ENCODE peak calls at places on chromosomes 1 and 21, in five cellular contexts. One of them, this sample, is unnamed. For H3K4me1, the result is how much of the 10 kb centered on the place peaks cover.

GRCh38 chr1:87134625-87135024 is 194.1 kb upstream of the LMO4 start:
- DNase-seq in psoas muscle: no peak
- DNase-seq in fibroblast of lung: no peak
- DNase-seq in prostate gland: no peak
- DNase-seq in esophagus muscularis mucosa: no peak
- DNase-seq in this sample: no peak

GRCh38 chr1:121544500-121544899 is 359.7 kb downstream of the SRGAP2C start:
- DNase-seq in fibroblast of lung: no peak
- DNase-seq in psoas muscle: no peak
- DNase-seq in esophagus muscularis mucosa: no peak
- DNase-seq in prostate gland: no peak
- DNase-seq in this sample: no peak

GRCh38 chr1:158153781-158154444 is 26.8 kb upstream of the CD1D start:
- DNase-seq in fibroblast of lung: no peak
- DNase-seq in esophagus muscularis mucosa: no peak
- DNase-seq in prostate gland: no peak
- DNase-seq in psoas muscle: no peak
- DNase-seq in this sample: no peak

GRCh38 chr21:36917487-36918158 is 48.8 kb downstream of the HLCS start:
- DNase-seq in fibroblast of lung: peak
- DNase-seq in esophagus muscularis mucosa: no peak
- DNase-seq in prostate gland: peak
- DNase-seq in psoas muscle: no peak
- DNase-seq in this sample: no peak

GRCh38 chr21:19553930-19554615 is 1150.5 kb upstream of the TMPRSS15 start:
- DNase-seq in psoas muscle: no peak
- DNase-seq in fibroblast of lung: no peak
- DNase-seq in esophagus muscularis mucosa: no peak
- DNase-seq in prostate gland: no peak
- DNase-seq in this sample: no peak

GRCh38 chr21:41477641-41478318 is 30.2 kb downstream of the TMPRSS2 start:
- DNase-seq in fibroblast of lung: peak
- DNase-seq in psoas muscle: no peak
- DNase-seq in esophagus muscularis mucosa: no peak
- DNase-seq in prostate gland: no peak
- DNase-seq in this sample: no peak

GRCh38 chr1:154524881-154525280 is 22.7 kb upstream of the SHE start:
- DNase-seq in esophagus muscularis mucosa: no peak
- DNase-seq in prostate gland: no peak
- DNase-seq in fibroblast of lung: no peak
- DNase-seq in psoas muscle: no peak
- DNase-seq in this sample: no peak

GRCh38 chr1:153397056-153397923 is 6.4 kb upstream of the S100A8 start:
- DNase-seq in esophagus muscularis mucosa: no peak
- DNase-seq in fibroblast of lung: no peak
- DNase-seq in psoas muscle: no peak
- DNase-seq in prostate gland: no peak
- DNase-seq in this sample: no peak

GRCh38 chr21:37281993-37282392 is 14.9 kb upstream of the VPS26C start:
- DNase-seq in esophagus muscularis mucosa: no peak
- DNase-seq in prostate gland: peak
- DNase-seq in psoas muscle: no peak
- DNase-seq in fibroblast of lung: no peak
- DNase-seq in this sample: no peak

GRCh38 chr1:97901017-97901658 is 19.7 kb downstream of the DPYD start:
- DNase-seq in esophagus muscularis mucosa: no peak
- DNase-seq in fibroblast of lung: peak
- DNase-seq in prostate gland: no peak
- DNase-seq in psoas muscle: no peak
- DNase-seq in this sample: no peak

GRCh38 chr1:70994753-70995152 is 52.9 kb downstream of the PTGER3 start:
- DNase-seq in prostate gland: no peak
- DNase-seq in psoas muscle: no peak
- DNase-seq in fibroblast of lung: no peak
- DNase-seq in esophagus muscularis mucosa: no peak
- DNase-seq in this sample: no peak

GRCh38 chr1:152109998-152110294 is 5.3 kb downstream of the TCHH start:
- DNase-seq in esophagus muscularis mucosa: no peak
- DNase-seq in psoas muscle: no peak
- DNase-seq in prostate gland: no peak
- DNase-seq in fibroblast of lung: peak
- DNase-seq in this sample: no peak

GRCh38 chr1:22315315-22316078 is 136.2 kb upstream of the ZBTB40 start:
- DNase-seq in prostate gland: no peak
- DNase-seq in fibroblast of lung: no peak
- DNase-seq in psoas muscle: no peak
- DNase-seq in esophagus muscularis mucosa: no peak
- DNase-seq in this sample: no peak

GRCh38 chr1:113905435-113905861 is 322 bp downstream of the DCLRE1B start:
- DNase-seq in fibroblast of lung: no peak
- DNase-seq in prostate gland: peak
- DNase-seq in psoas muscle: no peak
- DNase-seq in esophagus muscularis mucosa: no peak
- DNase-seq in this sample: no peak

GRCh38 chr1:220235462-220235861 is 36.8 kb downstream of the RAB3GAP2 start:
- DNase-seq in esophagus muscularis mucosa: no peak
- DNase-seq in prostate gland: no peak
- DNase-seq in fibroblast of lung: no peak
- DNase-seq in psoas muscle: no peak
- DNase-seq in this sample: no peak

GRCh38 chr1:150507912-150508864 is at the start of gene ECM1:
- DNase-seq in fibroblast of lung: peak
- DNase-seq in esophagus muscularis mucosa: no peak
- DNase-seq in psoas muscle: peak
- DNase-seq in prostate gland: no peak
- DNase-seq in this sample: no peak
- H3K4me3 ChIP-seq in fibroblast of lung: peak
- H3K4me3 ChIP-seq in esophagus muscularis mucosa: peak
- H3K4me3 ChIP-seq in psoas muscle: peak
- H3K4me3 ChIP-seq in prostate gland: no peak
- H3K4me3 ChIP-seq in this sample: no peak

GRCh38 chr1:223834660-223835263 is 11.0 kb downstream of the TP53BP2 start:
- DNase-seq in fibroblast of lung: peak
- DNase-seq in prostate gland: no peak
- DNase-seq in psoas muscle: no peak
- DNase-seq in esophagus muscularis mucosa: no peak
- DNase-seq in this sample: no peak
- H3K4me1 ChIP-seq in fibroblast of lung: under half
- H3K4me1 ChIP-seq in prostate gland: under half
- H3K4me1 ChIP-seq in psoas muscle: half or more
- H3K4me1 ChIP-seq in esophagus muscularis mucosa: half or more
- H3K4me1 ChIP-seq in this sample: half or more

GRCh38 chr1:38030596-38031512 is 15.7 kb downstream of the POU3F1 start:
- DNase-seq in prostate gland: no peak
- DNase-seq in fibroblast of lung: no peak
- DNase-seq in esophagus muscularis mucosa: no peak
- DNase-seq in psoas muscle: no peak
- DNase-seq in this sample: no peak
- H3K4me3 ChIP-seq in prostate gland: no peak
- H3K4me3 ChIP-seq in fibroblast of lung: no peak
- H3K4me3 ChIP-seq in esophagus muscularis mucosa: no peak
- H3K4me3 ChIP-seq in psoas muscle: no peak
- H3K4me3 ChIP-seq in this sample: no peak

GRCh38 chr1:93667642-93668041 is 14.0 kb downstream of the BCAR3 start:
- DNase-seq in psoas muscle: no peak
- DNase-seq in prostate gland: no peak
- DNase-seq in fibroblast of lung: no peak
- DNase-seq in esophagus muscularis mucosa: no peak
- DNase-seq in this sample: no peak

GRCh38 chr1:93669369-93669768 is 12.3 kb downstream of the BCAR3 start:
- DNase-seq in psoas muscle: no peak
- DNase-seq in prostate gland: no peak
- DNase-seq in esophagus muscularis mucosa: no peak
- DNase-seq in fibroblast of lung: no peak
- DNase-seq in this sample: no peak

GRCh38 chr1:93668951-93669350 is 12.7 kb downstream of the BCAR3 start:
- DNase-seq in prostate gland: no peak
- DNase-seq in esophagus muscularis mucosa: no peak
- DNase-seq in psoas muscle: no peak
- DNase-seq in fibroblast of lung: no peak
- DNase-seq in this sample: no peak

GRCh38 chr1:93666613-93667384 is 14.8 kb downstream of the BCAR3 start:
- DNase-seq in psoas muscle: no peak
- DNase-seq in fibroblast of lung: peak
- DNase-seq in esophagus muscularis mucosa: no peak
- DNase-seq in prostate gland: peak
- DNase-seq in this sample: no peak

DNA sequence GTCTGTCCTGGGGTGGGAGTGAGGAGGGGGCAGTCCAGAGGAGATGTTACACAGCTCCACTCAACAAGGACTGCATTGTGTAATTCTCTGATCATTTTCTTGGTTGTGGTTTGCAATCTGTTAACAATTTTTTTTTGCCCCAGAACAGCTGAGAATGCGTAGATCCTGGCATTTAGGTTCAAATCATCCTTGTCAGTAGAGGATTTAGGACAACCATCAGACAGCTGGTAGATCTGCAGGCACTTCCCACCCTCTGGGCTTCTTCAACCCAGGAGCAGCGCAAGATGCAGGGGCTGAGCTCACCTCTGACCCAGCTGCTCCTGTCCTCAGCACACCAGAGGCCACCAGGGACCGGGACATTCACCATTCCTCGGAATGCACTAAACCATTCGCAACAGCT is 13.5 kb downstream of the BCAR3 start:
- DNase-seq in esophagus muscularis mucosa: no peak
- DNase-seq in psoas muscle: no peak
- DNase-seq in prostate gland: no peak
- DNase-seq in fibroblast of lung: no peak
- DNase-seq in this sample: no peak
- H3K4me1 ChIP-seq in esophagus muscularis mucosa: half or more
- H3K4me1 ChIP-seq in psoas muscle: under half
- H3K4me1 ChIP-seq in prostate gland: under half
- H3K4me1 ChIP-seq in fibroblast of lung: half or more
- H3K4me1 ChIP-seq in this sample: under half

DNA sequence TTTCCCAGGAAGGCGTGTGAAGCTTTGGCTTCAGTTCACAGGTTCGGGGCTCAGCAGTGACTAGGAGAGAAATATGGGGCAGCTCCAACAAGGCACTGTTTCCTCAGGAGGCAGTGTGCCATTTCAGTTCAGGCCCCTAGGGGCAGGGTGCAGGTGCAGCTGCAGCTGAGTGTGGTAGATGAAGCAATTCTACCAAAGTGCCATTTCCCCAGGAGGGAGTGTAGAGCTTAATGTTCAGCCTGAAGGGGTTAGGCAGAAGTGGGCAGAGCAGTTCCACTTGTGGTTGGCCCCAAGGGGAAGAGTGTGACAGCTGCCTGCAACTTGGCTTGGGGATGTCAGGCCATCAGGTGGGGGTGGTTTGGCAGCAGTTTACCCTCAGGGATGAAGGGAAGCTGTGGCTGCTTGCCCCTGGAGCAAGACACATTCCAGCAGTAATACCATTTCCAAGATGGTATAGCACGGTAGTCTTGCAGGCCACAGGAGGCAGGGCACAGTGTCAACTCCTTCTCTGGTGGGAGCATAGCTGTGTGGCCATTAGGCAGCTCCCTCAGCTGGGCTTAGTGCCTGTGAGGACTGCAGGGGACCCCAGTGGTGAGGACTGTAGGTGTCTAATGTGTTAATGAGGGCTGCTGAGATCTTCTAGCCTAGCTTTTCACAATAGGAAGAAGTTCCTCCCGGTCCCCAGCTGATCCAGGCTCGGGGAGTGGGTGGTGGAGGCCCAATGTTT is 34.7 kb downstream of the RGSL1 start:
- DNase-seq in fibroblast of lung: no peak
- DNase-seq in prostate gland: no peak
- DNase-seq in esophagus muscularis mucosa: no peak
- DNase-seq in psoas muscle: no peak
- DNase-seq in this sample: no peak
- H3K4me3 ChIP-seq in fibroblast of lung: no peak
- H3K4me3 ChIP-seq in prostate gland: no peak
- H3K4me3 ChIP-seq in esophagus muscularis mucosa: no peak
- H3K4me3 ChIP-seq in psoas muscle: no peak
- H3K4me3 ChIP-seq in this sample: no peak

DNA sequence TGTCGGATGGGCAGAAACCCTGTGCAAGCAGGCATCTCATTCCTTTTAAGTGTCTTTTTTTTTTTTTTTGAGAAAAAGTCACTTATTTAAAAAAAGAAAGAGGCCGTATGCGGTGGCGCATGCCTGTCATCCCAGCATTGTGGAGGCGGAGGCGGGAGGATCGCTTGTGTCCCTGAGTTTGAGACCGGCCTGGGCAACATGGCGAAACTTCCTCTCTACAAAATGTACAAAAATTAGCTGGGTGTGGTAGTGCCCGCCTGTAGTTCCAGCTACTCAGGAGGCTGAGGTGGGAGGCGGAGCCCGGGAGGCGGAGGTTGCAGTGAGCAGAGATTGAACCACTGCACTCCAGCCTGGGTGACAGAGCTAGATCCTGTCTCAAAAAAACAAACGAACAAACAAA is 1.7 kb downstream of the GPR137B start:
- DNase-seq in esophagus muscularis mucosa: no peak
- DNase-seq in prostate gland: no peak
- DNase-seq in psoas muscle: no peak
- DNase-seq in fibroblast of lung: no peak
- DNase-seq in this sample: no peak
- H3K4me1 ChIP-seq in esophagus muscularis mucosa: under half
- H3K4me1 ChIP-seq in prostate gland: under half
- H3K4me1 ChIP-seq in psoas muscle: under half
- H3K4me1 ChIP-seq in fibroblast of lung: under half
- H3K4me1 ChIP-seq in this sample: under half

GRCh38 chr1:74522143-74522542 is 9.7 kb upstream of the LRRC53 start:
- DNase-seq in fibroblast of lung: no peak
- DNase-seq in esophagus muscularis mucosa: no peak
- DNase-seq in prostate gland: no peak
- DNase-seq in psoas muscle: no peak
- DNase-seq in this sample: no peak
- H3K4me3 ChIP-seq in fibroblast of lung: no peak
- H3K4me3 ChIP-seq in esophagus muscularis mucosa: no peak
- H3K4me3 ChIP-seq in prostate gland: no peak
- H3K4me3 ChIP-seq in psoas muscle: no peak
- H3K4me3 ChIP-seq in this sample: no peak

DNA sequence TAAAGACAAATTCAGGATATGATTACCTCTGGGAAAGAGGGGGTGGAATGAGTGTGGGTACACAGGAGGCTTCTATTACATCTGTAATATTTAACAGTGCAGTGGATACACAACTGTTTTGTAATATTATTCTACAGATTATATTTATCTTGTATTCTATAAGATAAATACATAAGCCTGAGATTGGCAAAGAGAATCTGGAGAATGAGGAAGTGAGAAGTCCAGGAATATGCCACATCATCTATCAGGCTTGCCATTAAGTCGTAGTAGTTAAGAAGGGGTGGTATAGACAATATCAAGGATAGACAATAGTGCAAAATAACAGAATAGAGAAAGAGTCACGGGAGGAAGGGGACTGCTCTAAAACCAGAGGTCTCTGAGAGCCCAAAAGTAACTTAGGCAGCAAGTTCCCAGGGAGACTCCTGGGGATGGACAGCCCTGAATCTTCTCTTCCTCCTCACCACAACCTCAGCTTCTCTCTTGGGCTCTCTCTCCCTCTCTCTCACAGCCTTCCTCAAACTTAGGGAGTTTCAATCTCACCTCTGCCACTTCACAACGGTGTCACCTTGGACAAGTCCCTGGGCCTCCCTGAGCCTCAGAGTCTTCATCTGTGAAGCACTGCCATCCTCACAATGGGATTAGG is 14.0 kb upstream of the PTAFR start:
- DNase-seq in esophagus muscularis mucosa: no peak
- DNase-seq in prostate gland: no peak
- DNase-seq in fibroblast of lung: no peak
- DNase-seq in psoas muscle: no peak
- DNase-seq in this sample: no peak
- H3K4me1 ChIP-seq in esophagus muscularis mucosa: under half
- H3K4me1 ChIP-seq in prostate gland: under half
- H3K4me1 ChIP-seq in fibroblast of lung: under half
- H3K4me1 ChIP-seq in psoas muscle: under half
- H3K4me1 ChIP-seq in this sample: under half

This sample was measured in CD4-positive, alpha-beta memory T cell.